ENCODE peak calls at places on chromosomes 6 and 20, in five cellular contexts. F, V, B, N and K are unnamed samples.

GRCh38 chr20:18979132-18979531 is 165.5 kb downstream of the SCP2D1 start:
- DNase-seq in N (no peak), B (no peak), V (no peak), F (no peak), K (no peak)

GRCh38 chr6:3831741-3832530 is 17.2 kb upstream of the FAM50B start:
- DNase-seq in F (no peak), V (no peak), N (peak; percentile 24), B (peak; percentile 51), K (no peak)

GRCh38 chr6:98871821-98872220 is 37.4 kb downstream of the POU3F2 start:
- DNase-seq in B (no peak), V (no peak), F (no peak), N (no peak), K (no peak)

GRCh38 chr6:37052027-37052628 is 46.7 kb downstream of the FGD2 start:
- DNase-seq in B (no peak), N (no peak), F (no peak), V (no peak), K (no peak)

GRCh38 chr6:107656883-107657282 is 167.0 kb downstream of the SOBP start:
- DNase-seq in V (no peak), N (no peak), F (no peak), B (no peak), K (no peak)

GRCh38 chr20:40563296-40563950 is 125.6 kb downstream of the MAFB start:
- DNase-seq in V (no peak), F (no peak), B (peak; percentile 59), N (peak; percentile 64), K (peak; percentile 97)

GRCh38 chr6:96521267-96521624 is 360 bp upstream of the UFL1 start:
- DNase-seq in V (no peak), F (no peak), B (no peak), N (no peak), K (no peak)

GRCh38 chr6:165960692-165961091 is 207.0 kb downstream of the TBXT start:
- DNase-seq in V (no peak), F (no peak), B (no peak), N (no peak), K (no peak)

GRCh38 chr6:31172973-31173384 is 2.5 kb upstream of the POU5F1 start:
- DNase-seq in F (no peak), N (no peak), V (no peak), B (no peak), K (no peak)

GRCh38 chr6:157392927-157393666 is 12.1 kb downstream of the ZDHHC14 start:
- DNase-seq in V (no peak), B (no peak), F (no peak), N (peak; percentile 72), K (no peak)

GRCh38 chr20:44734938-44735337 is 10.7 kb upstream of the KCNK15 start:
- DNase-seq in V (peak; percentile 92), N (peak; percentile 79), B (peak; percentile 76), F (no peak), K (peak; percentile 75)

GRCh38 chr6:79868098-79868722 is 79.1 kb downstream of the ELOVL4 start:
- DNase-seq in V (peak; percentile 59), N (peak; percentile 81), F (peak; percentile 39), B (peak; percentile 82), K (peak; percentile 83)

GRCh38 chr20:57560554-57561355 is at the start of gene PCK1:
- DNase-seq in F (no peak), B (peak; percentile 18), V (peak; percentile 66), N (peak; percentile 7), K (peak; percentile 64)

GRCh38 chr20:54630582-54630981 is 155.2 kb downstream of the DOK5 start:
- DNase-seq in V (no peak), F (no peak), B (no peak), N (no peak), K (no peak)

GRCh38 chr20:9311132-9311531 is 203.3 kb upstream of the LAMP5 start:
- DNase-seq in F (no peak), N (peak; percentile 8), V (no peak), B (no peak), K (no peak)

GRCh38 chr6:159807150-159807859 is 7.2 kb downstream of the PNLDC1 start:
- DNase-seq in V (no peak), F (no peak), N (peak; percentile 71), B (peak; percentile 43), K (peak; percentile 87)

GRCh38 chr20:40279390-40279789 is 409.6 kb downstream of the MAFB start:
- DNase-seq in F (no peak), N (peak; percentile 81), B (peak; percentile 61), V (no peak), K (peak; percentile 84)

GRCh38 chr6:47478233-47479155 is 905 bp downstream of the CD2AP start:
- DNase-seq in F (no peak), V (peak; percentile 15), B (peak; percentile 42), N (peak; percentile 35), K (peak; percentile 33)

GRCh38 chr6:134517145-134517658 is 199.3 kb upstream of the SGK1 start:
- DNase-seq in N (peak; percentile 91), B (peak; percentile 94), F (no peak), V (peak; percentile 51), K (peak; percentile 95)

GRCh38 chr6:148203970-148204369 is 138.7 kb upstream of the SASH1 start:
- DNase-seq in V (no peak), B (peak; percentile 69), F (peak; percentile 21), N (no peak), K (no peak)

GRCh38 chr20:44805991-44806729 is 4.2 kb downstream of the RIMS4 start:
- DNase-seq in F (no peak), V (peak; percentile 86), B (peak; percentile 12), N (peak; percentile 94), K (peak; percentile 74)